ENCODE peak calls at places on chromosomes 11 and 22, in five cellular contexts. R, S, E, N and P are unnamed samples.

GRCh38 chr22:24421428-24421931 is 5.9 kb upstream of the ADORA2A start:
- DNase-seq in R (no peak), S (no peak), E (no peak), N (no peak), P (no peak)

GRCh38 chr22:20724676-20725454 is 49.0 kb upstream of the SERPIND1 start:
- DNase-seq in R (no peak), S (peak), E (no peak), N (no peak), P (no peak)

GRCh38 chr11:78902771-78903507 is 328.3 kb upstream of the NARS2 start:
- DNase-seq in R (no peak), S (peak), E (no peak), N (no peak), P (no peak)

GRCh38 chr11:102763440-102763839 is 17.0 kb downstream of the MMP10 start:
- DNase-seq in R (no peak), S (no peak), E (no peak), N (no peak), P (no peak)

GRCh38 chr22:39238966-39239510 is 5.7 kb downstream of the PDGFB start:
- DNase-seq in R (no peak), S (no peak), E (no peak), N (no peak), P (no peak)

GRCh38 chr22:37237371-37238268 is 6.4 kb downstream of the RAC2 start:
- DNase-seq in R (no peak), S (peak), E (no peak), N (no peak), P (no peak)

GRCh38 chr22:39423976-39424375 is 24.4 kb downstream of the TAB1 start:
- DNase-seq in R (no peak), S (no peak), E (no peak), N (no peak), P (no peak)

GRCh38 chr11:85123752-85124231 is 503.4 kb downstream of the DLG2 start:
- DNase-seq in R (no peak), S (no peak), E (no peak), N (peak), P (no peak)

GRCh38 chr11:105367129-105367528 is 227.6 kb upstream of the CARD18 start:
- DNase-seq in R (no peak), S (no peak), E (no peak), N (no peak), P (no peak)

GRCh38 chr11:69883292-69884255 is 64.4 kb upstream of the FGF3 start:
- DNase-seq in R (no peak), S (peak), E (no peak), N (no peak), P (no peak)

GRCh38 chr22:41619979-41620645 is 731 bp downstream of the DESI1 start:
- DNase-seq in R (peak), S (peak), E (peak), N (no peak), P (peak)

GRCh38 chr11:96263361-96263763 is 79.6 kb downstream of the MAML2 start:
- DNase-seq in R (no peak), S (no peak), E (no peak), N (no peak), P (no peak)

GRCh38 chr22:19522881-19523239 is 1.4 kb downstream of the CLDN5 start:
- DNase-seq in R (no peak), S (no peak), E (no peak), N (no peak), P (no peak)

GRCh38 chr22:27507066-27507715 is 294.4 kb downstream of the MN1 start:
- DNase-seq in R (no peak), S (no peak), E (no peak), N (no peak), P (no peak)

GRCh38 chr11:63510360-63511130 is 4.7 kb downstream of the LGALS12 start:
- DNase-seq in R (no peak), S (peak), E (peak), N (no peak), P (no peak)

GRCh38 chr22:31734512-31734911 is 15.4 kb downstream of the PRR14L start:
- DNase-seq in R (no peak), S (no peak), E (no peak), N (no peak), P (no peak)

GRCh38 chr11:8224161-8224591 is 39.5 kb downstream of the LMO1 start:
- DNase-seq in R (no peak), S (no peak), E (no peak), N (no peak), P (no peak)

GRCh38 chr11:74318241-74318932 is 6.9 kb upstream of the P4HA3 start:
- DNase-seq in R (no peak), S (no peak), E (no peak), N (no peak), P (no peak)

GRCh38 chr22:35987487-35987886 is 41.1 kb downstream of the RBFOX2 start:
- DNase-seq in R (no peak), S (no peak), E (no peak), N (no peak), P (no peak)

GRCh38 chr11:2796508-2797180 is 88.9 kb downstream of the CDKN1C start:
- DNase-seq in R (no peak), S (peak), E (no peak), N (no peak), P (peak)

GRCh38 chr11:124863137-124863825 is 2.0 kb upstream of the ROBO3 start:
- DNase-seq in R (no peak), S (no peak), E (peak), N (no peak), P (no peak)

GRCh38 chr11:17734986-17735822 is 623 bp downstream of the KCNC1 start:
- DNase-seq in R (peak), S (peak), E (peak), N (no peak), P (no peak)

GRCh38 chr11:75152090-75152489 is 1.2 kb downstream of the SLCO2B1 start:
- DNase-seq in R (no peak), S (no peak), E (peak), N (no peak), P (no peak)

GRCh38 chr11:75780888-75781287 is 12.3 kb downstream of the DGAT2 start:
- DNase-seq in R (no peak), S (peak), E (no peak), N (no peak), P (no peak)

GRCh38 chr11:66278396-66279091 is 569 bp downstream of the CNIH2 start:
- DNase-seq in R (no peak), S (no peak), E (no peak), N (no peak), P (no peak)

GRCh38 chr11:20618083-20618482 is 18.7 kb downstream of the SLC6A5 start:
- DNase-seq in R (no peak), S (no peak), E (no peak), N (no peak), P (no peak)

GRCh38 chr11:64226507-64227051 is 505 bp downstream of the NUDT22 start:
- DNase-seq in R (no peak), S (peak), E (peak), N (no peak), P (no peak)

GRCh38 chr11:35364101-35364780 is 55.1 kb downstream of the SLC1A2 start:
- DNase-seq in R (no peak), S (peak), E (peak), N (no peak), P (peak)

GRCh38 chr11:63670738-63671321 is 346 bp downstream of the ATL3 start:
- DNase-seq in R (no peak), S (peak), E (peak), N (no peak), P (peak)

GRCh38 chr11:86761978-86762377 is 38.4 kb upstream of the PRSS23 start:
- DNase-seq in R (no peak), S (no peak), E (no peak), N (no peak), P (no peak)

GRCh38 chr11:34145847-34146381 is 40.5 kb downstream of the NAT10 start:
- DNase-seq in R (no peak), S (no peak), E (no peak), N (peak), P (no peak)

GRCh38 chr11:77152846-77153245 is 24.8 kb downstream of the MYO7A start:
- DNase-seq in R (no peak), S (peak), E (no peak), N (no peak), P (no peak)

GRCh38 chr22:29520851-29521250 is 32.7 kb downstream of the THOC5 start:
- DNase-seq in R (no peak), S (no peak), E (no peak), N (no peak), P (no peak)

GRCh38 chr11:94184861-94185260 is 56.2 kb downstream of the PANX1 start:
- DNase-seq in R (no peak), S (no peak), E (no peak), N (no peak), P (no peak)

GRCh38 chr11:119995730-119996491 is 142.0 kb downstream of the TRIM29 start:
- DNase-seq in R (no peak), S (no peak), E (no peak), N (no peak), P (no peak)

GRCh38 chr11:87265132-87265531 is 227.4 kb downstream of the TMEM135 start:
- DNase-seq in R (no peak), S (no peak), E (no peak), N (no peak), P (no peak)

GRCh38 chr11:16902182-16902581 is 112.0 kb downstream of the PLEKHA7 start:
- DNase-seq in R (no peak), S (no peak), E (no peak), N (peak), P (no peak)